ENCODE peak calls at places on chromosomes 16 and 17, in four cellular contexts. L is activated CD4-positive, alpha-beta T cell treated with anti-CD3 and anti-CD28 coated beads, Interleukin-2, amount 50 U/mL, for 1 hour; K is NCI-H460; V is adrenal gland. I is an unnamed sample.

GRCh38 chr16:54654429-54654828 is 276.2 kb upstream of the IRX5 start:
- DNase-seq in L (no peak), K (no peak), V (no peak), I (no peak)

GRCh38 chr16:51134876-51135275 is 16.2 kb downstream of the SALL1 start:
- DNase-seq in L (no peak), K (no peak), V (no peak), I (no peak)

GRCh38 chr17:9907131-9907530 is 2.1 kb upstream of the RCVRN start:
- DNase-seq in L (no peak), K (no peak), V (no peak), I (no peak)

GRCh38 chr17:76196675-76197074 is 43.6 kb downstream of the RNF157 start:
- DNase-seq in L (no peak), K (no peak), V (no peak), I (peak; percentile 56)

GRCh38 chr17:10357768-10358167 is 15.0 kb downstream of the MYH13 start:
- DNase-seq in L (no peak), K (no peak), V (no peak), I (no peak)

GRCh38 chr17:43546317-43547188 is at the start of gene ETV4:
- DNase-seq in L (peak; percentile 85), K (peak; percentile 95), V (peak; percentile 88), I (peak; percentile 92)

GRCh38 chr16:4935231-4935855 is 1.6 kb downstream of the PPL start:
- DNase-seq in L (no peak), K (no peak), V (peak; percentile 64), I (peak; percentile 96)

GRCh38 chr16:82509636-82510035 is 117.1 kb upstream of the CDH13 start:
- DNase-seq in L (no peak), K (no peak), V (no peak), I (no peak)

GRCh38 chr16:3740934-3741333 is 23.6 kb upstream of the TRAP1 start:
- DNase-seq in L (no peak), K (no peak), V (no peak), I (no peak)

GRCh38 chr16:57041182-57042156 is 50.9 kb upstream of the CPNE2 start:
- DNase-seq in L (peak; percentile 80), K (no peak), V (no peak), I (no peak)

I was measured in cardiac fibroblast.